ENCODE peak calls at places on chromosomes 5 and 9, in eight cellular contexts. J is transverse colon, M is GM12878, K is H1, G is A549, H is K562, X is stomach, E is tibial nerve. O is an unnamed sample.

GRCh38 chr9:69340631-69341030 is 15.6 kb downstream of the ENTREP1 start:
- DNase-seq in J (no peak), M (no peak), K (no peak), G (no peak), H (no peak), X (no peak), E (no peak), O (no peak)

GRCh38 chr5:167797933-167798332 is 493.5 kb upstream of the WWC1 start:
- DNase-seq in J (no peak), M (no peak), K (no peak), G (no peak), H (no peak), X (no peak), E (no peak), O (no peak)

GRCh38 chr5:99331061-99331460 is 402.3 kb upstream of the CHD1 start:
- DNase-seq in J (no peak), M (no peak), K (no peak), G (no peak), H (no peak), X (no peak), E (no peak), O (no peak)

GRCh38 chr5:175800656-175801081 is 70.7 kb upstream of the CPLX2 start:
- DNase-seq in J (no peak), M (no peak), K (no peak), G (peak; percentile 74), H (peak; percentile 39), X (no peak), E (no peak), O (no peak)

GRCh38 chr9:31045810-31046209 is 1338.6 kb upstream of the ACO1 start:
- DNase-seq in J (no peak), M (no peak), K (no peak), G (no peak), H (no peak), X (peak; percentile 47), E (no peak), O (no peak)

GRCh38 chr5:128539038-128539429 is 989 bp upstream of the FBN2 start:
- DNase-seq in J (no peak), M (no peak), K (no peak), G (peak; percentile 41), H (no peak), X (no peak), E (no peak), O (no peak)

GRCh38 chr5:14406554-14406849 is 175.1 kb upstream of the OTULINL start:
- DNase-seq in J (no peak), M (no peak), K (no peak), G (no peak), H (no peak), X (no peak), E (no peak), O (no peak)

GRCh38 chr5:128815201-128815600 is 150.1 kb upstream of the SLC27A6 start:
- DNase-seq in J (no peak), M (no peak), K (peak; percentile 36), G (no peak), H (no peak), X (no peak), E (no peak), O (no peak)

GRCh38 chr5:128201065-128201926 is 117.7 kb downstream of the SLC12A2 start:
- DNase-seq in J (peak; percentile 89), M (no peak), K (peak; percentile 41), G (peak; percentile 68), H (peak; percentile 74), X (peak; percentile 93), E (peak; percentile 83), O (peak; percentile 93)

GRCh38 chr5:121949885-121950284 is 11.9 kb upstream of the SRFBP1 start:
- DNase-seq in J (peak; percentile 21), M (no peak), K (no peak), G (peak; percentile 49), H (peak; percentile 51), X (no peak), E (no peak), O (peak; percentile 21)

GRCh38 chr5:83688321-83688720 is 32.3 kb downstream of the HAPLN1 start:
- DNase-seq in J (no peak), M (no peak), K (no peak), G (no peak), H (no peak), X (no peak), E (no peak), O (no peak)

GRCh38 chr9:133354766-133355165 is 1.5 kb downstream of the SURF1 start:
- DNase-seq in J (no peak), M (no peak), K (no peak), G (no peak), H (no peak), X (no peak), E (no peak), O (no peak)

GRCh38 chr5:86806206-86806605 is 188.5 kb downstream of the COX7C start:
- DNase-seq in J (no peak), M (no peak), K (no peak), G (peak; percentile 1), H (no peak), X (no peak), E (no peak), O (no peak)

GRCh38 chr9:75239176-75239575 is 150.9 kb downstream of the OSTF1 start:
- DNase-seq in J (no peak), M (no peak), K (no peak), G (peak; percentile 35), H (no peak), X (peak; percentile 55), E (no peak), O (no peak)

GRCh38 chr5:64149268-64149667 is 16.4 kb upstream of the RNF180 start:
- DNase-seq in J (no peak), M (no peak), K (no peak), G (no peak), H (no peak), X (no peak), E (no peak), O (no peak)

GRCh38 chr5:116506448-116506847 is 68.2 kb downstream of the SEMA6A start:
- DNase-seq in J (no peak), M (no peak), K (no peak), G (no peak), H (no peak), X (no peak), E (no peak), O (no peak)

GRCh38 chr5:8458038-8458383 is 589.1 kb downstream of the MTRR start:
- DNase-seq in J (no peak), M (no peak), K (no peak), G (no peak), H (peak; percentile 26), X (no peak), E (no peak), O (no peak)
- TF ChIP-seq EP300 in J (no peak), M (no peak), K (no peak), G (no peak), H (no peak), X (no peak), E (no peak), O (no peak)

GRCh38 chr9:93366119-93366447 is 85.4 kb upstream of the FAM120A start:
- DNase-seq in J (no peak), M (no peak), K (no peak), G (no peak), H (no peak), X (no peak), E (no peak), O (peak; percentile 49)

GRCh38 chr9:93368437-93368836 is 83.0 kb upstream of the FAM120A start:
- DNase-seq in J (no peak), M (no peak), K (no peak), G (no peak), H (no peak), X (no peak), E (no peak), O (no peak)

GRCh38 chr9:93365427-93366118 is 85.9 kb upstream of the FAM120A start:
- DNase-seq in J (no peak), M (no peak), K (peak; percentile 61), G (no peak), H (no peak), X (no peak), E (no peak), O (no peak)

GRCh38 chr9:93361995-93362394 is 89.5 kb upstream of the FAM120A start:
- DNase-seq in J (no peak), M (no peak), K (no peak), G (no peak), H (no peak), X (no peak), E (no peak), O (no peak)

DNA sequence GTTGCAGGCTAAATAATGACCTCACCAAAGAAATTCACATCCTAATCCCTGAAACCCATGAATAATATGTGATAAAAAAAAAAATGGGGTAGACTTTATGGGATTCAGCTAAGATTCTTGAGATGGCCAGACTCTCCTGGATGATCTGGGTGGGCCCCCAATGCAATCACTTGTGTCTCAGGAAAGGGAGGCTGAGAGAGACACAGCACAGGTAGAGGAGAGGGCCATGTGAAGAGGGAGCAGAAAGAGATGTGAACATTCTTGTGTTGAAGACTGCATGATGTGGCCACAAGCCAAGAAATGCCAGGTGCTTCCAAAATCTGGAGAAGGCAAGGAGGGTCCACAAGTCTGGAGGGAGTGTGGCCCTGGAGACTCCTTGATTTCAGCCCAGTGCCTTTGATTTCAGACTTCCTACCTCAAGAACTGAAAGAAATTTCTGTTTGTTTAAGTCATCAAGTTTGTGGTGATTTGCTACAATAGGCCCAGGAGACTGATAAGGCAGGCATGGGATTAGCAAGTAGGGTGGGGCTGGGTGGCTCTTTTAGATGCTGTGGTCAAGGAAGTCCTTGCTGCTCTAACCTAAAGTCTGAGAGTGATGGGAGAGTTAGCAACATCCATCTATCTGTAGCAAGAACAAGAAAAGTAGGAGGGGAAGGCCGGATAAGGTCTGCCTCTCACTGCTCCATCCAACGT is 86.6 kb upstream of the FAM120A start:
- DNase-seq in J (no peak), M (no peak), K (peak; percentile 31), G (no peak), H (no peak), X (no peak), E (no peak), O (no peak)
- H3K4me3 ChIP-seq in J (no peak overlapping the region), M (no peak overlapping the region), K (no peak overlapping the region), G (no peak overlapping the region), H (no peak overlapping the region), X (no peak overlapping the region), E (no peak overlapping the region), O (no peak overlapping the region)

DNA sequence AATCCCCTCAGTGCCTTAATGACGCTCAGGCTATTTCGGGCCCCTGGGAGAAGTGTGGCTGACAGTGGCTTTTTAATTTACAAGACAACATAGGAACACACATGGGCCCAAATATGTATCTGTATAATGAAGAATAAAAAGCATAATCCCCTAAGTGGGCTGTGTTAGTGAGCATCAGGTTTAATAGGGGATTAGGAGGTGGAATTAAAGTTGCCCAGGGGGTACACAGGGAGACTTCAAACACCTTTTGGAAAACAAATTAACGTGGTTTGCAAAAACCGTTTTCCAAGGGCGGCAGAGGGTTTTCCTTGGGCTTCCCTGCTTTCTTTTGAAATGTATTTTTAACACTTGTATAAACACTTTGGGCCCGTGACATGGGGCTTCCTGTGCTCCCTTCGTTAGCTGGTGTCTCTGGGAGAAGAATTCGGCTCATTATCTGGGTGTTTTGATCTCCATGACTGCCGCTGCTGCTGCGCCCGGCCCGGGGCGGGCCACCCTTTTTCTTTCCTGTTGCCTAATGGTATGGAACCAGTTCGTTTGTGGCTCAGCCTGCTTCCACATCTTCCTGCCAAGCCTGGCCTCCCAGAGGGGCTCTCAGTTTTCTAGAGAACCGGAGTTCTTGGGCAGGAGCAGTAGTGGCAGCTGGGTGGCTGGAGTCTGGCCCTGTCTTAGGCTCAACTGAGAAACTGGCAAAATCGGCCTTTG is 173.0 kb downstream of the MACROH2A1 start:
- DNase-seq in J (no peak), M (no peak), K (no peak), G (no peak), H (peak; percentile 53), X (no peak), E (no peak), O (peak; percentile 82)
- H3K27ac ChIP-seq in J (no peak overlapping the region), M (no peak overlapping the region), K (no peak overlapping the region), G (no peak overlapping the region), H (no peak overlapping the region), X (no peak overlapping the region), E (no peak overlapping the region), O (no peak overlapping the region)

GRCh38 chr9:114775121-114775520 is 30.7 kb downstream of the TNFSF15 start:
- DNase-seq in J (no peak), M (no peak), K (no peak), G (no peak), H (no peak), X (no peak), E (no peak), O (no peak)
- TF ChIP-seq EP300 in J (no peak), M (no peak), K (no peak), G (no peak), H (no peak), X (no peak), E (no peak), O (no peak)

O was measured in upper lobe of left lung.